ENCODE peak calls at places on chromosome 9, in four cellular contexts. One of them, this sample, is unnamed.

GRCh38 chr9:131845286-131846011 is 105.6 kb upstream of the RAPGEF1 start:
- DNase-seq in HCT116: no peak
- DNase-seq in K562: no peak
- DNase-seq in HepG2: no peak
- DNase-seq in this sample: no peak

GRCh38 chr9:117869287-117869686 is 165.1 kb downstream of the TLR4 start:
- DNase-seq in HCT116: no peak
- DNase-seq in K562: no peak
- DNase-seq in HepG2: no peak
- DNase-seq in this sample: no peak

GRCh38 chr9:114153761-114154596 is 1.4 kb upstream of the COL27A1 start:
- DNase-seq in HCT116: no peak
- DNase-seq in K562: no peak
- DNase-seq in HepG2: peak; percentile 95
- DNase-seq in this sample: no peak

GRCh38 chr9:138112090-138112748 is 234.6 kb downstream of the CACNA1B start:
- DNase-seq in HCT116: no peak
- DNase-seq in K562: no peak
- DNase-seq in HepG2: no peak
- DNase-seq in this sample: no peak

GRCh38 chr9:1057910-1058309 is 7.8 kb downstream of the DMRT2 start:
- DNase-seq in HCT116: no peak
- DNase-seq in K562: no peak
- DNase-seq in HepG2: no peak
- DNase-seq in this sample: no peak

GRCh38 chr9:27483576-27483975 is 40.5 kb upstream of the IFNK start:
- DNase-seq in HCT116: no peak
- DNase-seq in K562: no peak
- DNase-seq in HepG2: no peak
- DNase-seq in this sample: no peak

GRCh38 chr9:607417-607816 is 234.1 kb upstream of the DMRT1 start:
- DNase-seq in HCT116: no peak
- DNase-seq in K562: no peak
- DNase-seq in HepG2: no peak
- DNase-seq in this sample: no peak

GRCh38 chr9:4717815-4718214 is 23.2 kb downstream of the AK3 start:
- DNase-seq in HCT116: no peak
- DNase-seq in K562: no peak
- DNase-seq in HepG2: no peak
- DNase-seq in this sample: no peak

GRCh38 chr9:91485006-91485405 is 61.4 kb upstream of the NFIL3 start:
- DNase-seq in HCT116: no peak
- DNase-seq in K562: no peak
- DNase-seq in HepG2: no peak
- DNase-seq in this sample: no peak

GRCh38 chr9:131270171-131271015 is 5.9 kb downstream of the FAM78A start:
- DNase-seq in HCT116: no peak
- DNase-seq in K562: peak; percentile 92
- DNase-seq in HepG2: no peak
- DNase-seq in this sample: no peak

DNA sequence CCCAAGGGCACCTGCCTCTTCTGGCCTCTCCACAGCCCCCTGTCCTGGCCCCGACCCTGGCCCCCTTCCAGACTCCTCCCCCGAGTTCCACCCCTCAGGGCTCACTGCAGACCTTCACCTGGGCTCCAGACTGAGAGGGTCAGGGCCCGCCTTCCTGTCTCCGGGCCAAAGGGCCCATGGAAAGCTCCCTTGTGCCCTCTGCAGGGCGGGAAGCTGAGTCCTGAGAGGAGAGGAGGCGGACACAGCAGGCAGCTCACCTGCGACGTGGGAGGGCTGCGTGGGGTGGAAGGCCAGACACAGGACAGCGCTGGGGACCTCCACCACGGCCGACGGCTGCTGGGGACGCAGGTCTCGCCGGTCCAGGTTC is 20.6 kb downstream of the DYNC2I2 start:
- DNase-seq in HCT116: no peak
- DNase-seq in K562: no peak
- DNase-seq in HepG2: peak; percentile 81
- DNase-seq in this sample: no peak
- TF ChIP-seq CTCF in HCT116: peak; percentile 50
- TF ChIP-seq CTCF in K562: peak; percentile 4
- TF ChIP-seq CTCF in HepG2: peak; percentile 94
- TF ChIP-seq CTCF in this sample: no peak

GRCh38 chr9:84751921-84752320 is 82.4 kb downstream of the NTRK2 start:
- DNase-seq in HCT116: no peak
- DNase-seq in K562: no peak
- DNase-seq in HepG2: no peak
- DNase-seq in this sample: no peak

GRCh38 chr9:84754896-84755295 is 85.4 kb downstream of the NTRK2 start:
- DNase-seq in HCT116: no peak
- DNase-seq in K562: no peak
- DNase-seq in HepG2: no peak
- DNase-seq in this sample: no peak

GRCh38 chr9:84756156-84756555 is 86.6 kb downstream of the NTRK2 start:
- DNase-seq in HCT116: no peak
- DNase-seq in K562: no peak
- DNase-seq in HepG2: no peak
- DNase-seq in this sample: no peak

GRCh38 chr9:84755375-84755774 is 85.8 kb downstream of the NTRK2 start:
- DNase-seq in HCT116: no peak
- DNase-seq in K562: no peak
- DNase-seq in HepG2: no peak
- DNase-seq in this sample: no peak

DNA sequence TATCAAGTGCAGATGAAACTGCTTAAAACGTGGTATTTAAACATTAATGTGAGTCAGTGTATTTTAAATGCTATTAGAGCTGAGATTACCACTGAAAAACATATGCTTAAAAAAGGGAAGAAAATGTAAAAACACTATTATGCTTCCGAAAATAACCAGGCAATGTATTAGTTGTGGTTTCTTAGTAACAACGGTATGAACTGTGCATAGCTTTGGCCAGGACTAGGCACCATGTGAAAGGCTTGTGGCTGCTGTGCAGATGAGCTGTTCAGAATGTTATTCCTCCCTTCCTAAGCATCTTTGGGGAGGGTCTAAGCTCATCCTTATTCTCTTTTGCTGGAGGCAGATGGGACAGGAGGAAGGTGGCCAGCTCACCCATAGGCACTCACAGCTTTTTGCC is 84.9 kb downstream of the NTRK2 start:
- DNase-seq in HCT116: no peak
- DNase-seq in K562: no peak
- DNase-seq in HepG2: no peak
- DNase-seq in this sample: no peak
- TF ChIP-seq TCF7L2 in HCT116: no peak
- TF ChIP-seq TCF7L2 in K562: no peak
- TF ChIP-seq TCF7L2 in HepG2: no peak
- TF ChIP-seq TCF7L2 in this sample: no peak

GRCh38 chr9:20624201-20625002 is 2.1 kb upstream of the MLLT3 start:
- DNase-seq in HCT116: peak; percentile 64
- DNase-seq in K562: peak; percentile 3
- DNase-seq in HepG2: peak; percentile 64
- DNase-seq in this sample: peak; percentile 15
- TF ChIP-seq POLR2AphosphoS5 in HCT116: no peak
- TF ChIP-seq POLR2AphosphoS5 in K562: no peak
- TF ChIP-seq POLR2AphosphoS5 in HepG2: no peak
- TF ChIP-seq POLR2AphosphoS5 in this sample: no peak

GRCh38 chr9:126397056-126397455 is 70.4 kb downstream of the MVB12B start:
- DNase-seq in HCT116: no peak
- DNase-seq in K562: no peak
- DNase-seq in HepG2: no peak
- DNase-seq in this sample: no peak
- TF ChIP-seq CTCF in HCT116: peak; percentile 24
- TF ChIP-seq CTCF in K562: no peak
- TF ChIP-seq CTCF in HepG2: peak; percentile 11
- TF ChIP-seq CTCF in this sample: peak; percentile 19

DNA sequence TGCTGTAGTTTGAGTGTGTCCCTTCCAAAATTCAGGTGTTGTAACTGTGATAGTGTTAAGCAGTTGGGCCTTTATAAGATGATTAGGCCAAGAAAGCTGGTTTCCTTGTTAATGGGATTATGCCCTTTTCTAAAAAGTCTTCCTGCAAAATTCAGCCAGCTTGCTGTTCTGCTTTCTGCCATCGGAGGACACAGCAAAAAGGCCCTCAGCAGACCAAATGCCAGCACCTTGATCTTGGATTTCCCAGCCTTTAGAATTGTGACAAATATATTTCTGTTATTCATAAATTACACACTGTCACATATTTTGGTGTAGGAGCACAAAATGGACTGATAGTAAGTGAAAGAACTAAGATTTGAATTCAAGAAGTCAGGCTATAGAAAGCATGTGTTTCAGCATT is 203.2 kb downstream of the IZUMO3 start:
- DNase-seq in HCT116: no peak
- DNase-seq in K562: no peak
- DNase-seq in HepG2: no peak
- DNase-seq in this sample: no peak
- TF ChIP-seq TCF7L2 in HCT116: no peak
- TF ChIP-seq TCF7L2 in K562: no peak
- TF ChIP-seq TCF7L2 in HepG2: no peak
- TF ChIP-seq TCF7L2 in this sample: no peak

GRCh38 chr9:112322701-112323377 is 10.6 kb downstream of the PTBP3 start:
- DNase-seq in HCT116: no peak
- DNase-seq in K562: no peak
- DNase-seq in HepG2: no peak
- DNase-seq in this sample: no peak
- TF ChIP-seq POLR2AphosphoS5 in HCT116: no peak
- TF ChIP-seq POLR2AphosphoS5 in K562: no peak
- TF ChIP-seq POLR2AphosphoS5 in HepG2: no peak
- TF ChIP-seq POLR2AphosphoS5 in this sample: no peak

DNA sequence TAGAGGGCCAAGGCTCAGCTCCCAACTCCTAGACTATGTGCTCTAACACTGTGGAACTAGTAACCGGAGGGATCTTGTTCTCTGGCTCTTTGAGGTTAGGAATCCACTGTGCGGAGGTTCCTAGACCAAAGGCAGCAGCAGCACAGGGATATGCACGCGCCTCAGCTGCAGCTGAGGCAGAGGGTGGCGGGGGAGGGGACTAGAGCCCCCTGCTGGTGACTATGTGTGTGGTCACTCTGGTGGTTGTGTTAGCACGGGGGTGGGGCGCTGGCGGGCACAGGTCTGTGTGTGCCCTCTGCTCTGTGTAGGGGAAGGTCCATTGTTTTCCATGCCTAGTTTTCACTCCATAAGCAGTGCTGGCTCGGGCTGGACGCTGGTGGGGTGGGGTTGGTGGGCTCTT is 458.0 kb upstream of the IZUMO3 start:
- DNase-seq in HCT116: no peak
- DNase-seq in K562: no peak
- DNase-seq in HepG2: peak; percentile 10
- DNase-seq in this sample: no peak
- TF ChIP-seq CTCF in HCT116: no peak
- TF ChIP-seq CTCF in K562: no peak
- TF ChIP-seq CTCF in HepG2: peak; percentile 39
- TF ChIP-seq CTCF in this sample: no peak

DNA sequence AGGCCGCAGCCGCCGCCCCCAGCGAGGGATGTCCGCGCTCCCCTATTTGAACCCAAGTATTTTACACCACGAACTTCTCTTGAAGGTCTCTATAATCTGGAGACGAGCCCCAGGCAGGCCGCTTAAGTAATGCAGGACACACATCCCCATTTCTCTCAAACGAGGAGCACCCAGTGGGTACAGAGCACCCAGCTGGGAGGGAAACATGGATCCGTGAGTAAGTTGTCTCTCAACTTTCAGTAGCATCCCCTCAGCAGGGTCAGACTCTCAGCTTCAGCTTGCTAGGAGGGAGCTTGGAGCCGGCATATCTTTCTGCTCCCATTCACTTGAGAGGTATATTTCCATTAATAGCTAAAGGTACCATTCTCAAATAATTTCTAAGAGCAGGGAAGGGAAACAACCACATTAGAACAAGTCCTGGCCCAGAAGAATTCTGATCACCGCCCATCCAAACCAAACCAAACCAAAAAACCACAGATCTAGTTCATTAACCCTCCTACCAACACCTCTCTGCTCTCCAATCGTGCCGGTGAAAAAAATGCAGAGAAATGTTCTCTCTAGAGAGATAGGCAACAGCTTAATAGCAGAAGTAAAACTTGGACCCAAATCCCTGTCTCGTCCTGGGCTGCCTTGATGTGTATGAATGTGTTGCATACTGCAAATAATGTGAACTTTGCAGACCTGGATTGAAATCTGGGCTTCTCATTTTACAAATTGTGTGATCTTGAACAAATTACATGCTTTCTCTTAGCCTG is 909 bp downstream of the TDRD7 start:
- DNase-seq in HCT116: no peak
- DNase-seq in K562: peak; percentile 36
- DNase-seq in HepG2: no peak
- DNase-seq in this sample: no peak
- TF ChIP-seq TCF7L2 in HCT116: no peak
- TF ChIP-seq TCF7L2 in K562: no peak
- TF ChIP-seq TCF7L2 in HepG2: no peak
- TF ChIP-seq TCF7L2 in this sample: no peak

GRCh38 chr9:93096131-93096802 is at the start of gene CARD19:
- DNase-seq in HCT116: no peak
- DNase-seq in K562: peak; percentile 29
- DNase-seq in HepG2: no peak
- DNase-seq in this sample: no peak
- TF ChIP-seq POLR2AphosphoS5 in HCT116: peak; percentile 87
- TF ChIP-seq POLR2AphosphoS5 in K562: peak; percentile 29
- TF ChIP-seq POLR2AphosphoS5 in HepG2: peak; percentile 58
- TF ChIP-seq POLR2AphosphoS5 in this sample: no peak